ENCODE peak calls at places on chromosomes 11 and 22, in five cellular contexts. One of them, this sample, is unnamed.

GRCh38 chr11:61869636-61870428 is 21.5 kb downstream of the FADS3 start:
- DNase-seq in right atrium auricular region: no peak
- DNase-seq in NCI-H1105: no peak
- DNase-seq in activated CD4-positive, CD25-positive, alpha-beta regulatory T cell: no peak
- DNase-seq in T-cell: no peak
- DNase-seq in this sample: no peak

GRCh38 chr11:45834298-45834756 is 12.9 kb upstream of the CRY2 start:
- DNase-seq in right atrium auricular region: no peak
- DNase-seq in NCI-H1105: no peak
- DNase-seq in activated CD4-positive, CD25-positive, alpha-beta regulatory T cell: no peak
- DNase-seq in T-cell: no peak
- DNase-seq in this sample: no peak

GRCh38 chr11:117220999-117221774 is 10.7 kb downstream of the PCSK7 start:
- DNase-seq in right atrium auricular region: no peak
- DNase-seq in NCI-H1105: peak; percentile 9
- DNase-seq in activated CD4-positive, CD25-positive, alpha-beta regulatory T cell: no peak
- DNase-seq in T-cell: no peak
- DNase-seq in this sample: no peak

GRCh38 chr11:73343076-73343833 is 32.9 kb upstream of the RELT start:
- DNase-seq in right atrium auricular region: no peak
- DNase-seq in NCI-H1105: no peak
- DNase-seq in activated CD4-positive, CD25-positive, alpha-beta regulatory T cell: no peak
- DNase-seq in T-cell: no peak
- DNase-seq in this sample: no peak

GRCh38 chr11:116420770-116421528 is 351.8 kb downstream of the BUD13 start:
- DNase-seq in right atrium auricular region: no peak
- DNase-seq in NCI-H1105: no peak
- DNase-seq in activated CD4-positive, CD25-positive, alpha-beta regulatory T cell: no peak
- DNase-seq in T-cell: no peak
- DNase-seq in this sample: no peak

GRCh38 chr11:84129961-84130576 is 843.9 kb upstream of the CCDC90B start:
- DNase-seq in right atrium auricular region: no peak
- DNase-seq in NCI-H1105: no peak
- DNase-seq in activated CD4-positive, CD25-positive, alpha-beta regulatory T cell: no peak
- DNase-seq in T-cell: no peak
- DNase-seq in this sample: no peak

GRCh38 chr22:48586799-48587185 is 1240.9 kb downstream of the BRD1 start:
- DNase-seq in right atrium auricular region: no peak
- DNase-seq in NCI-H1105: no peak
- DNase-seq in activated CD4-positive, CD25-positive, alpha-beta regulatory T cell: no peak
- DNase-seq in T-cell: no peak
- DNase-seq in this sample: no peak

GRCh38 chr11:2511421-2512369 is 66.9 kb downstream of the KCNQ1 start:
- DNase-seq in right atrium auricular region: peak; percentile 58
- DNase-seq in NCI-H1105: no peak
- DNase-seq in activated CD4-positive, CD25-positive, alpha-beta regulatory T cell: no peak
- DNase-seq in T-cell: no peak
- DNase-seq in this sample: peak; percentile 60

GRCh38 chr11:13942908-13943505 is 19.5 kb upstream of the SPON1 start:
- DNase-seq in right atrium auricular region: no peak
- DNase-seq in NCI-H1105: no peak
- DNase-seq in activated CD4-positive, CD25-positive, alpha-beta regulatory T cell: no peak
- DNase-seq in T-cell: no peak
- DNase-seq in this sample: no peak